ENCODE peak calls at places on chromosomes 2 and 18, in ten cellular contexts. M is heart right ventricle, V is neural progenitor cell, T is mucosa of descending colon, F is tibial nerve, O is fibroblast of the aortic adventitia, K is neuronal stem cell, J is keratinocyte, N is breast epithelium, I is cardiac muscle cell. D is an unnamed sample.

GRCh38 chr2:20291106-20291564 is 59.5 kb downstream of the PUM2 start:
- DNase-seq in M (peak), V (peak), T (peak), F (peak), O (peak), K (peak), J (peak), N (no peak), I (peak), D (no peak)

GRCh38 chr2:70708376-70709199 is 59.4 kb downstream of the ADD2 start:
- DNase-seq in M (no peak), V (no peak), T (no peak), F (no peak), O (peak), K (no peak), J (no peak), N (no peak), I (no peak), D (no peak)

GRCh38 chr2:206968139-206969086 is 29.1 kb downstream of the CPO start:
- DNase-seq in M (no peak), V (no peak), T (no peak), F (no peak), O (peak), K (no peak), J (no peak), N (no peak), I (no peak), D (no peak)

GRCh38 chr2:170277943-170278342 is 100.0 kb downstream of the MYO3B start:
- DNase-seq in M (no peak), V (no peak), T (no peak), F (no peak), O (no peak), K (no peak), J (no peak), N (no peak), I (no peak), D (no peak)

GRCh38 chr2:31271851-31272267 is 37.9 kb downstream of the EHD3 start:
- DNase-seq in M (no peak), V (no peak), T (no peak), F (no peak), O (no peak), K (no peak), J (no peak), N (no peak), I (no peak), D (no peak)

GRCh38 chr18:49460958-49461601 is 635 bp upstream of the DYM start:
- DNase-seq in M (no peak), V (no peak), T (no peak), F (no peak), O (peak), K (no peak), J (no peak), N (no peak), I (no peak), D (no peak)

GRCh38 chr18:44594779-44595467 is 85.8 kb upstream of the SETBP1 start:
- DNase-seq in M (peak), V (no peak), T (no peak), F (no peak), O (peak), K (no peak), J (no peak), N (no peak), I (peak), D (no peak)

GRCh38 chr2:177029075-177029474 is 183.5 kb upstream of the HNRNPA3 start:
- DNase-seq in M (no peak), V (no peak), T (no peak), F (no peak), O (no peak), K (no peak), J (no peak), N (no peak), I (no peak), D (no peak)

GRCh38 chr2:54512663-54513363 is 56.7 kb downstream of the SPTBN1 start:
- DNase-seq in M (no peak), V (no peak), T (no peak), F (no peak), O (no peak), K (no peak), J (no peak), N (no peak), I (no peak), D (no peak)

GRCh38 chr2:106053116-106053515 is 141.0 kb downstream of the UXS1 start:
- DNase-seq in M (no peak), V (no peak), T (no peak), F (no peak), O (peak), K (no peak), J (no peak), N (no peak), I (no peak), D (no peak)

GRCh38 chr18:25453556-25454269 is 101.7 kb upstream of the ZNF521 start:
- DNase-seq in M (no peak), V (no peak), T (no peak), F (peak), O (peak), K (no peak), J (no peak), N (no peak), I (no peak), D (no peak)

GRCh38 chr2:240598311-240598911 is 11.9 kb downstream of the CAPN10 start:
- DNase-seq in M (no peak), V (no peak), T (peak), F (no peak), O (no peak), K (no peak), J (no peak), N (no peak), I (no peak), D (peak)

GRCh38 chr2:200365209-200365608 is 58.7 kb downstream of the SPATS2L start:
- DNase-seq in M (no peak), V (no peak), T (no peak), F (no peak), O (no peak), K (no peak), J (no peak), N (no peak), I (no peak), D (no peak)

GRCh38 chr2:231356474-231356849 is 39.0 kb upstream of the B3GNT7 start:
- DNase-seq in M (no peak), V (no peak), T (peak), F (no peak), O (peak), K (no peak), J (no peak), N (peak), I (no peak), D (no peak)

GRCh38 chr18:48930926-48931325 is 19.8 kb downstream of the SMAD7 start:
- DNase-seq in M (no peak), V (no peak), T (peak), F (no peak), O (no peak), K (no peak), J (no peak), N (no peak), I (no peak), D (no peak)

GRCh38 chr2:56127773-56128170 is 56.0 kb upstream of the CCDC85A start:
- DNase-seq in M (no peak), V (no peak), T (no peak), F (no peak), O (no peak), K (no peak), J (no peak), N (no peak), I (no peak), D (no peak)

GRCh38 chr2:48343571-48344440 is 186.1 kb upstream of the STON1 start:
- DNase-seq in M (no peak), V (no peak), T (no peak), F (no peak), O (peak), K (no peak), J (peak), N (no peak), I (no peak), D (no peak)

GRCh38 chr2:199160677-199161465 is 296.9 kb downstream of the SATB2 start:
- DNase-seq in M (no peak), V (no peak), T (no peak), F (no peak), O (peak), K (no peak), J (no peak), N (no peak), I (no peak), D (no peak)

GRCh38 chr2:112915300-112916144 is 4.6 kb downstream of the IL37 start:
- DNase-seq in M (no peak), V (no peak), T (no peak), F (no peak), O (no peak), K (no peak), J (no peak), N (no peak), I (no peak), D (no peak)

GRCh38 chr2:147373800-147374409 is 470.9 kb upstream of the ACVR2A start:
- DNase-seq in M (no peak), V (no peak), T (no peak), F (no peak), O (peak), K (no peak), J (no peak), N (no peak), I (no peak), D (no peak)

DNA sequence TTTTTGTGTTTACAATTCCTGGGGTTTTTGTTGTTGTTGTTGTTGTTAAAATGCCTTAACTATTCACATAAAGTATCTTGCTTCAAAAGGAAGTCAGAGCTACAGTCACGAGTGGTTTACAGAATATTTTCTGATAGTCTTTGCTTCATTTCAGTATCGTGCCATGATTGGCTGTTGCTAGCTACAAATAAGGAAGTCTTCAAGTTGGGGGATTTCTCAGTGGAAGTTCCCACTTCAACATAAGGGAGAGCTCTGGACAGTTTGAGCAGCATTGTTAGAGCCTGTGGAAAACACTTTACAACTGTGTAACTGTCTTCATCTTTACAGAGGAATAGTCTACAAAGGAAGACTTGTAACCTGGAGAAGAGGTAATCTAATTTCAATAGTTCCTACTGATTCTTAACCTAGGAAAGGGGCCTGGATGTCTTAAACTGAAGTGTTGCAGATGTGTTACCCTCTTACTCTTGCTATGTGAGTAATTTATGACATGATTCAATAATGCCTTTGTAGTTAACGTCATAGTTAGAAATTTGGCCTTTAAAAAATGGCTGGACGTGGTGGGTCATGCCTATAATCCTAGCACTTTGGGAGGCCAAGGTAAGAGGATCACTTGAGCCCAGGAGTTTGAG is 23.4 kb upstream of the TANK start:
- DNase-seq in M (peak), V (no peak), T (no peak), F (peak), O (peak), K (no peak), J (no peak), N (no peak), I (peak), D (no peak)
- H3K4me3 ChIP-seq in M (peak), V (no peak), T (no peak), F (no peak), O (no peak), K (no peak), J (no peak), N (no peak), I (no peak), D (peak)

DNA sequence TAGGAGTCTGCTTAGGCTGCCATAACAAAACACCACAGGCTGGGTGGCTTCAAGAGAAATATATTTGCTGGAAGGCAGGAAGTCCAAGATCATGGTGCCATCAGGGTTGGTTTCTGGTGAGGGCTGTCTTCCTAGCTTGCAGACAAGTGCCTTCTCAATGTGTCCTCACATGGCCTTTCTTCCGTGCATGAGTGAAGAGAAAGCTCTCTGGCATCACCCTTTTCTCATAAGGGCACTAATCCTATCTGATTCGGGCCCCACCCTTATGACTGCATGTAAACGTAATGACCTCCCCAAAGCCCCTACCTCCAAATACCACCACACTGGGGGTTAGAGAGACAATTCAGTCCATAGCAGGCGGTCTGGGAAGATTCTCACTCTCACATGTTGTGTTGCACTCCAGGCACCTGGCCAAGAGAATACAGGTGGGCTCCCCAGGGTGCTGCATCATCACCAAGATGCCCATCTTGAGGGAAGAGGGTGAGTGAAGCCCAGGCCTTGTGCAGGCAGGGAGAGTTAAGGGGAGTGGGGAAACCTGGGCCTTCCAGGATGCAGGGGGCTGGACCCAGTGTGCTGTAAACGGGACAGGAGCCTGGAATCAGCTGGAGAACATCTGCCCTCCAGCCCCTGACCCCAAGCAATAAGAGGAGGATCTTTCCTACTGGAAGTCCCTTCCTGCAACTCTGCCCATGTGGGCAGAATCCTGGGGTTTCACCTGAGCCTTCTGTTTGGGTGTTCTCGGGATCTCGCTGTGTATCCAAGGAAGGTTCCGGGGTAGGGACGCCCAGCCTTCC is 10.2 kb downstream of the CATIP start:
- DNase-seq in M (no peak), V (no peak), T (no peak), F (no peak), O (no peak), K (no peak), J (no peak), N (no peak), I (no peak), D (no peak)
- H3K4me3 ChIP-seq in M (peak), V (peak), T (no peak), F (peak), O (no peak), K (peak), J (no peak), N (peak), I (no peak), D (peak)

GRCh38 chr2:161424992-161425391 is 8.9 kb downstream of the TBR1 start:
- DNase-seq in M (no peak), V (no peak), T (no peak), F (no peak), O (no peak), K (no peak), J (no peak), N (no peak), I (no peak), D (no peak)

GRCh38 chr2:161426788-161427412 is 10.8 kb downstream of the TBR1 start:
- DNase-seq in M (no peak), V (peak), T (peak), F (no peak), O (peak), K (peak), J (no peak), N (no peak), I (no peak), D (peak)

GRCh38 chr2:161427413-161428239 is 11.5 kb downstream of the TBR1 start:
- DNase-seq in M (no peak), V (peak), T (peak), F (no peak), O (no peak), K (peak), J (no peak), N (no peak), I (no peak), D (peak)

GRCh38 chr2:161425966-161426365 is 9.9 kb downstream of the TBR1 start:
- DNase-seq in M (no peak), V (no peak), T (no peak), F (no peak), O (no peak), K (no peak), J (no peak), N (no peak), I (no peak), D (no peak)

DNA sequence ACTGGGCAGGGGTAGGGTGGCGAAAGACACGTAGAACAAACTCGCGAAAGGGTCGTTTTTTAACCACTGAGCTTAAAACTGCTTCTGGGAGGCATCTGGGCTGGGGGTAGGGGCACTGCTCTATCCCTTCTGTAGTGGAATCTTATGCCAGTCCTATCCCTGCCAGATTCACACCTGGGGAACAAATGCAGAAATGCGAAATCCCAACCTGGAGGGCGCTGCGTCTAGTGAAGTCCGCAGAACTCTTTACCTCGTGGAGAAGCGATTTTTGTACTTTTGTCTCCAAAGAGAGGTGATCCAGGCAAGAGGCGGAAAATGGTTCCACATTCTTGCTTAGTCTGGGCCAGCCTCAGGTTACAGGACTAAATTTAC is 10.3 kb downstream of the TBR1 start:
- DNase-seq in M (no peak), V (peak), T (peak), F (no peak), O (no peak), K (no peak), J (no peak), N (no peak), I (no peak), D (no peak)
- H3K4me3 ChIP-seq in M (no peak), V (peak), T (no peak), F (no peak), O (no peak), K (no peak), J (no peak), N (no peak), I (no peak), D (no peak)

DNA sequence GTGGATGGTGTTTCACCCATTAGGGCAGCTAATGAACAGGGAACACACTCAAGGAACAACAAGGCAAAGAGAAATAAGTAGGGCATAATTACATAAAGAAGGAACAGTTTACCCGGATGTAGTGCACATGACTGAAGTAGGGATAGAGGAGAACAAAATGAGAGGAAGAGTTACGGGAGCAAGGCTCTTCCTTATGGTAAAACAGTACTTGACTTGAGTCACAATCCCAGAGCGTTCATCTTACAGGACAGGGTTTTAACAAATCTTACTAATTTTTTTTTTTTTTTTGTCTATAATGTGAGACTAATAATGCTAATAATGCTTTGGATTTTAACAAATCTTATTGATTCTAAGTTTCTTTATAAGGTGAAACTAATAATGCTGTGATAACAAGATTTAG is 1329.5 kb downstream of the LRP1B start:
- DNase-seq in M (no peak), V (no peak), T (no peak), F (no peak), O (no peak), K (no peak), J (no peak), N (no peak), I (no peak), D (no peak)
- H3K4me3 ChIP-seq in M (no peak), V (no peak), T (no peak), F (no peak), O (no peak), K (no peak), J (no peak), N (no peak), I (no peak), D (no peak)

DNA sequence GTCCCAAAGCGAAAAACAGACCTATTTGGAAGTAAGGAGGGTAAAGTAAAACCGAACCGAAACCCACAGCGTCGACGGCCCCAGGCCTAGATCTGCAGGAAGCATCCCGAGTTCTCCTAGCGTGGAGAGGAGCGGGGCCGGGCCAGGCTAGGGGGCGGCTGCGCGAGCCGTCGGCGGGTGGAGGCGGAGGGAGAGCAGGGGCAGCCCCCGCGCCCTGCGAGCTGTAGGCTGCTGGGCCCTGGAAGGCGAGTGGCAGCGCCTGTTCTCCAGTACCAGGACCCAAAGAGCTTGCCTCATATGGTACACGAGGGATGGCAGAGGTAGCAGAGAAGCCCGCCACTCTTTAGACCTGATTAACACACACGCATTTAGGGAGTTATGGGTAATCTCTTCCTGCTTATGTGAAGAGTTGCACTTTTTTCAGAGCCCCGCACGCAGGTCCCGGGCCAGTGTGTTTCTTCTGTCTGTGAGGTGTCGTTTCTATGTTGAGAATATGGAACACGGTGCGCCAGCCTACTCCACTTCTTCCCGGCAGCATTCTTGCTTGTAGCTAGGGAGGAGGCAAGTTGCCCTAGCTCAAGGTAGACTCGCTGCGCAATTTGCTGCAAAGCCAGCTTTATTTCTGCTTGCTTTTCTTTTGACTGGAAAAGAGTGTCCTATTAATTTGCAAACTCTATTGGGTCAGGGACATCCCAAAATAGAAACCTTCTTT is 71.1 kb downstream of the ARHGEF33 start:
- DNase-seq in M (no peak), V (no peak), T (peak), F (no peak), O (no peak), K (no peak), J (no peak), N (no peak), I (no peak), D (no peak)
- H3K4me3 ChIP-seq in M (peak), V (no peak), T (no peak), F (peak), O (peak), K (peak), J (peak), N (peak), I (no peak), D (peak)

D was measured in left lung.